ENCODE peak calls at places on chromosomes 16 and 17, in ten cellular contexts. G is effector CD4-positive, alpha-beta T cell; J is NCI-H1105 treated with DMSO at 0.1 percent for 48 hours; Y is HuH-7; Q is epithelial cell of esophagus; U is stimulated activated CD4-positive, alpha-beta T cell treated with anti-CD3 and anti-CD28 coated beads, Interleukin-1b, Interleukin-23, amount 100 ng/mL, for 1 hour; X is endothelial cell; S is Right ventricle myocardium superior; H is T-helper 1 cell; N is NCI-H510A treated with DMSO at 0.1 percent for 48 hours. K is an unnamed sample.

GRCh38 chr17:36779550-36779949 is 157.7 kb upstream of the LHX1 start:
- DNase-seq in U (no peak), H (no peak), J (no peak), X (no peak), Y (no peak), Q (no peak), G (no peak), S (no peak), N (no peak), K (no peak)

GRCh38 chr17:81285179-81285878 is 9.8 kb downstream of the SLC38A10 start:
- DNase-seq in H (peak; percentile 41), Q (no peak), S (peak; percentile 91), U (peak; percentile 21), G (peak; percentile 32), J (no peak), N (no peak), Y (no peak), X (peak; percentile 71), K (peak; percentile 34)

GRCh38 chr16:46882304-46882939 is 1.7 kb upstream of the GPT2 start:
- DNase-seq in H (no peak), U (no peak), S (no peak), Q (no peak), J (no peak), Y (no peak), G (no peak), X (no peak), N (peak; percentile 54), K (no peak)

GRCh38 chr16:85891033-85891775 is 7.8 kb upstream of the IRF8 start:
- DNase-seq in U (no peak), Y (no peak), Q (peak; percentile 70), J (peak; percentile 75), S (no peak), N (no peak), X (no peak), H (no peak), G (no peak), K (no peak)

GRCh38 chr17:10798332-10798749 is 5.6 kb downstream of the TMEM238L start:
- DNase-seq in N (no peak), Y (no peak), X (no peak), S (no peak), H (no peak), Q (no peak), U (no peak), J (no peak), G (no peak), K (no peak)

GRCh38 chr17:44971776-44972483 is 3.8 kb upstream of the C1QL1 start:
- DNase-seq in H (no peak), G (no peak), Q (peak; percentile 87), J (no peak), X (no peak), Y (no peak), S (no peak), U (peak; percentile 49), N (no peak), K (no peak)

GRCh38 chr16:55001931-55002330 is 71.3 kb downstream of the IRX5 start:
- DNase-seq in J (no peak), G (no peak), S (no peak), Y (no peak), H (no peak), Q (peak; percentile 7), U (no peak), X (no peak), N (no peak), K (no peak)

GRCh38 chr17:60766778-60767190 is 89.1 kb downstream of the BCAS3 start:
- DNase-seq in U (no peak), Q (no peak), X (no peak), Y (no peak), N (no peak), S (no peak), H (no peak), J (no peak), G (no peak), K (no peak)

GRCh38 chr17:79075433-79075805 is 795 bp downstream of the ENGASE start:
- DNase-seq in S (no peak), J (no peak), G (peak; percentile 11), Y (no peak), N (peak; percentile 5), U (no peak), H (no peak), X (no peak), Q (peak; percentile 12), K (no peak)

GRCh38 chr17:18230288-18231141 is 5.1 kb downstream of the LLGL1 start:
- DNase-seq in X (no peak), J (no peak), Y (no peak), N (no peak), U (no peak), Q (no peak), G (no peak), S (no peak), H (no peak), K (no peak)

GRCh38 chr16:28087140-28087660 is 23.7 kb upstream of the GSG1L start:
- DNase-seq in H (no peak), Q (no peak), Y (no peak), U (no peak), G (no peak), N (no peak), X (no peak), S (no peak), J (no peak), K (no peak)

GRCh38 chr16:2337431-2338296 is 2.9 kb downstream of the ABCA3 start:
- DNase-seq in H (no peak), Y (no peak), J (no peak), Q (no peak), G (no peak), U (no peak), X (no peak), N (peak; percentile 7), S (no peak), K (no peak)

GRCh38 chr16:9437115-9437514 is 345.7 kb downstream of the HAPSTR1 start:
- DNase-seq in X (no peak), Y (no peak), N (no peak), Q (no peak), S (no peak), H (no peak), J (peak; percentile 0), G (no peak), U (no peak), K (no peak)

GRCh38 chr17:39928868-39929651 is 1.5 kb downstream of the LRRC3C start:
- DNase-seq in Y (no peak), U (no peak), H (no peak), Q (peak; percentile 86), G (no peak), X (no peak), S (no peak), J (no peak), N (no peak), K (no peak)

GRCh38 chr17:36934144-36934758 is 3.0 kb upstream of the LHX1 start:
- DNase-seq in S (no peak), H (no peak), U (no peak), G (no peak), J (no peak), Q (no peak), X (no peak), N (no peak), Y (no peak), K (no peak)

GRCh38 chr16:4659363-4660353 is 33.7 kb upstream of the NUDT16L1 start:
- DNase-seq in Q (no peak), H (no peak), Y (no peak), S (no peak), G (no peak), U (no peak), N (no peak), J (no peak), X (no peak), K (no peak)

GRCh38 chr16:69328854-69329316 is 1.5 kb downstream of the PDF start:
- DNase-seq in Q (peak; percentile 43), J (no peak), N (no peak), H (no peak), U (no peak), Y (no peak), S (peak; percentile 33), X (no peak), G (no peak), K (no peak)

GRCh38 chr17:2347805-2348685 is 10.7 kb downstream of the SGSM2 start:
- DNase-seq in X (no peak), G (no peak), J (peak; percentile 27), H (no peak), Y (peak; percentile 63), U (no peak), S (no peak), Q (peak; percentile 86), N (peak; percentile 89), K (no peak)

GRCh38 chr17:65797809-65798208 is 236.4 kb upstream of the AXIN2 start:
- DNase-seq in Y (peak; percentile 11), J (no peak), H (no peak), X (peak; percentile 30), Q (peak; percentile 10), N (no peak), G (peak; percentile 3), U (no peak), S (no peak), K (peak; percentile 25)

GRCh38 chr16:89110641-89111040 is 17.0 kb downstream of the ACSF3 start:
- DNase-seq in Q (no peak), N (no peak), G (no peak), Y (no peak), J (no peak), X (no peak), H (no peak), S (no peak), U (no peak), K (no peak)

GRCh38 chr16:60181542-60181941 is 1447.4 kb upstream of the GOT2 start:
- DNase-seq in X (no peak), G (no peak), Q (no peak), J (no peak), S (no peak), U (no peak), Y (no peak), H (no peak), N (no peak), K (no peak)

GRCh38 chr16:62213763-62214162 is 177.5 kb upstream of the CDH8 start:
- DNase-seq in N (no peak), X (peak; percentile 19), J (no peak), S (no peak), G (no peak), U (no peak), Y (no peak), H (no peak), Q (peak; percentile 22), K (no peak)

K was measured in activated CD4-positive, alpha-beta T cell treated with anti-CD3 and anti-CD28 coated beads, Interleukin-2, amount 50 U/mL, for 1 hour.